ENCODE peak calls at places on chromosomes 3 and 15, in four cellular contexts. Q is GM12878, O is HepG2, N is H1. A is an unnamed sample.

GRCh38 chr15:80604583-80605506 is 90.3 kb upstream of the ABHD17C start:
- DNase-seq in Q (no peak), N (no peak), O (no peak), A (no peak)

GRCh38 chr3:148880681-148881080 is 15.6 kb downstream of the CPA3 start:
- DNase-seq in O (peak; percentile 33), N (no peak), Q (no peak), A (peak; percentile 35)

GRCh38 chr3:24220859-24221657 is 273.6 kb downstream of the THRB start:
- DNase-seq in O (no peak), Q (no peak), N (peak; percentile 19), A (peak; percentile 57)

GRCh38 chr3:86794336-86795065 is 196.4 kb downstream of the VGLL3 start:
- DNase-seq in Q (no peak), N (no peak), O (no peak), A (no peak)

GRCh38 chr3:112056451-112056929 is 22.0 kb downstream of the TMPRSS7 start:
- DNase-seq in N (no peak), O (no peak), Q (no peak), A (no peak)

GRCh38 chr3:68893600-68894239 is 38.6 kb downstream of the TAFA4 start:
- DNase-seq in Q (no peak), N (no peak), O (peak; percentile 18), A (peak; percentile 22)

GRCh38 chr3:187739125-187739560 is 6.1 kb downstream of the BCL6 start:
- DNase-seq in O (no peak), Q (no peak), N (no peak), A (no peak)

GRCh38 chr15:62059818-62060115 is 480 bp downstream of the VPS13C start:
- DNase-seq in N (no peak), Q (peak; percentile 72), O (peak; percentile 61), A (no peak)

GRCh38 chr3:129289201-129289921 is 10.7 kb downstream of the HMCES start:
- DNase-seq in N (no peak), O (no peak), Q (no peak), A (no peak)

GRCh38 chr15:68316061-68316804 is 38.7 kb downstream of the FEM1B start:
- DNase-seq in N (no peak), Q (no peak), O (no peak), A (peak; percentile 27)

GRCh38 chr15:50100484-50100883 is 18.5 kb downstream of the ATP8B4 start:
- DNase-seq in O (no peak), Q (no peak), N (no peak), A (no peak)

GRCh38 chr3:52531636-52532516 is 1.8 kb downstream of the NT5DC2 start:
- DNase-seq in O (no peak), Q (no peak), N (no peak), A (no peak)
- H3K9ac ChIP-seq in O (peak overlapping the region; percentile 85), Q (peak overlapping the region; percentile 74), N (no peak overlapping the region), A (peak overlapping the region; percentile 96)

GRCh38 chr3:149898771-149899170 is 71.9 kb downstream of the PFN2 start:
- DNase-seq in O (no peak), N (no peak), Q (no peak), A (no peak)

GRCh38 chr3:149906036-149906435 is 64.7 kb downstream of the PFN2 start:
- DNase-seq in N (no peak), Q (no peak), O (no peak), A (no peak)

GRCh38 chr3:149901770-149902169 is 68.9 kb downstream of the PFN2 start:
- DNase-seq in O (no peak), N (no peak), Q (no peak), A (no peak)

GRCh38 chr3:149900322-149900721 is 70.4 kb downstream of the PFN2 start:
- DNase-seq in O (no peak), N (no peak), Q (no peak), A (no peak)

GRCh38 chr3:149902498-149903139 is 68.1 kb downstream of the PFN2 start:
- DNase-seq in Q (no peak), N (no peak), O (no peak), A (no peak)
- TF ChIP-seq SUZ12 in Q (no peak), N (no peak), O (no peak), A (no peak)

DNA sequence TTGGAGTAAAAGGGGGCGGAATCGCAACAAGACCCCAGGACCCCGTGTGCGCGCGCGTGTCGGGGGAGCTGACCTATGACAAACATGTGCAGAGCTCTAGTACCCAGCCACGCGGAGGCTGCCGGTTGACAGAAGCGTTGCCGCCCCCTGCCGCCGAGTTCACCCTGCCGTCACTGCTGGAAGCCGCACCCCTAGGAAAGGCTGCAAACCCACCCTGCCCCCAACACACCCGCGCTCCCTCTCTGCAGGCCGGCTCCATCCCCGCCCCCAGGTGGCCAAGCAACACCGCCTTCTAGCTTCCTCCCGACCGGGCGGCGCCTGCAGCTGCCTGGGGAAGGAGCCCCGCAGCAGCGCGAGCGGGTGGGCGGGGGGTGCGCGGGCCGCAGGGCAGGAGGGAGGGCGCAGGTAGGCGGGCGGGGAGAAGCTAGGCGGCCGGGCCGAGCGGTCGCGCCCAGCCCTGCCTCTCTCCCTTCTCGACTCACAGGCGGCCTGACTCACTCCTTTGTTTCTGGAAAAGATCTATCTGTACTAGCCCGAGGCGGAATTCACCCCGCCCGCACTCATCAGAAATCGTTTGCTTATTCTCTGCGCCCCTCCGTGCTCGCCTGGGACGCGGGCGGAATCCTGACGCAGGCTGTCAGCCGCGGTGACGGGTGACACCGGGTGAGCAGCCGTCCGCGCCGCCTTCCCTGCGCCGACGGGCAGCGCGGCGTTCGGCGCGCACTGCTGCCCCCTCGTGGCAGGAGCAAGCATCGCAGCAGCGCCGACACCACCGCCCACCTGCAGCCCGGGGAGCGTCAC is 160.8 kb downstream of the GAP43 start:
- DNase-seq in Q (peak; percentile 15), O (peak; percentile 87), N (peak; percentile 72), A (peak; percentile 84)
- H3K9ac ChIP-seq in Q (no peak overlapping the region), O (peak overlapping the region; percentile 59), N (peak overlapping the region; percentile 10), A (peak overlapping the region; percentile 70)

DNA sequence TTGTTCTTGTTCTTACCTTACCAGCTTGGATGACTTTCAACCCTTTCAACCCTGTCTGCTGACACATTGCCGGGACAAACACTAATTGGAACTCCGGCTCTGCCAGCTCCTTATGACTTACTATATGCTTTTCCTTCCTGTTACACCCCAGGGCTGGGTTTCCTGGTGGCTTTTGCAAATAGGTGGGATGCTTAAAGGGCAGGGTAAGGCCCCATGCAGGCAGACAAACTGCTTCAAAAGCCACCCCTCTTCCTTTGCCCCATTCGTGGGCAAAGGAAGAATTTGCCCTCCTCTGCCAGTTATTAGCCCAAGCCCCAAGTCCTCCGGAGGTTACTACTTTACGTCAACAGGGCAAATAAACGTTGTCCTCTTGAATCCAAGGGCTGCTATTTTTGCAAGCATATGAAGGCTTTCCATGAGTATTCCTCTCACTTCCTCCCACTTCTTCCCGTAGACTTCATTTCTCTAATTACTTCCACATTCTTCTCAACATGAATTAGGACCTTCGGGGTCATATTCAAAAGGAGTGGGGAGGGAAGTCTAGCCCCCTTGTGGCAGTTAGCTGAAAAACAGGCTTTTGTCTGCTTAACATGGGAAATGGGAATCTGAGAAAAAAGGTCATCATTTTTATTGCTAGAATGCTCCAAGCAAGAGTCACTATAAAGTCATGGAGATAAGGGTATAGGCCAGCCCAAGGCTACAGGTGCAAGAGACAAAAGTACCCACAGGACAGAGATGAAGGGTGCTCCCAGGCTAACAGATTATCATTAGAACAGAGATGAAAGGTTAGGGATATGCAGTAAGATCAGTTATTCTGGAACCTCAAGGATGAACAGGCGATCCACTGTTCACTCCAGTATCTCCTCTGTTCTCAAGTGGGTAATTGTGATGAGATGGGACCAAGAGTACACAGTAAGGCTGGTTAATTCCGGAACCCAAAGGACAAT is 56.3 kb upstream of the FSTL1 start:
- DNase-seq in N (no peak), O (peak; percentile 32), Q (no peak), A (peak; percentile 36)
- TF ChIP-seq SUZ12 in N (no peak), O (no peak), Q (no peak), A (no peak)